ENCODE peak calls at places on chromosomes 3 and 15, in six cellular contexts. O is K562, N is HCT116, B is SK-N-SH, F is HepG2, Y is H1. X is an unnamed sample.

GRCh38 chr3:172034786-172035685 is 4.3 kb upstream of the FNDC3B start:
- DNase-seq in O (peak; percentile 47), N (peak; percentile 37), B (peak; percentile 31), F (no peak), Y (peak; percentile 58), X (peak; percentile 57)

GRCh38 chr3:16810593-16811367 is 74.0 kb upstream of the PLCL2 start:
- DNase-seq in O (no peak), N (no peak), B (no peak), F (no peak), Y (no peak), X (no peak)

GRCh38 chr15:61415617-61416120 is 186.6 kb upstream of the RORA start:
- DNase-seq in O (no peak), N (no peak), B (no peak), F (no peak), Y (no peak), X (no peak)

GRCh38 chr3:65829228-65829627 is 209.5 kb downstream of the MAGI1 start:
- DNase-seq in O (no peak), N (no peak), B (no peak), F (no peak), Y (no peak), X (no peak)

GRCh38 chr15:38283010-38283409 is 30.4 kb downstream of the SPRED1 start:
- DNase-seq in O (no peak), N (no peak), B (no peak), F (no peak), Y (no peak), X (no peak)

GRCh38 chr15:66229790-66230460 is 23.6 kb downstream of the MEGF11 start:
- DNase-seq in O (no peak), N (no peak), B (no peak), F (no peak), Y (no peak), X (no peak)

GRCh38 chr3:123138819-123139517 is 62.8 kb upstream of the SEC22A start:
- DNase-seq in O (no peak), N (no peak), B (peak; percentile 78), F (no peak), Y (no peak), X (no peak)

GRCh38 chr3:187736418-187736871 is 8.8 kb downstream of the BCL6 start:
- DNase-seq in O (peak; percentile 13), N (no peak), B (no peak), F (no peak), Y (no peak), X (no peak)

GRCh38 chr3:33787328-33788009 is 11.0 kb upstream of the PDCD6IP start:
- DNase-seq in O (peak; percentile 77), N (peak; percentile 60), B (peak; percentile 64), F (peak; percentile 65), Y (peak; percentile 72), X (peak; percentile 80)

GRCh38 chr15:34442891-34443290 is 5.3 kb upstream of the GOLGA8A start:
- DNase-seq in O (no peak), N (no peak), B (no peak), F (no peak), Y (no peak), X (no peak)

GRCh38 chr3:54954019-54954418 is 26.2 kb upstream of the LRTM1 start:
- DNase-seq in O (no peak), N (no peak), B (peak; percentile 13), F (no peak), Y (no peak), X (no peak)

GRCh38 chr3:4425707-4426106 is 41.4 kb downstream of the SUMF1 start:
- DNase-seq in O (no peak), N (no peak), B (no peak), F (no peak), Y (no peak), X (no peak)

GRCh38 chr3:69330891-69331400 is 54.9 kb downstream of the FRMD4B start:
- DNase-seq in O (no peak), N (no peak), B (no peak), F (no peak), Y (no peak), X (no peak)

GRCh38 chr3:182393151-182393550 is 400.2 kb upstream of the ATP11B start:
- DNase-seq in O (no peak), N (no peak), B (no peak), F (no peak), Y (no peak), X (no peak)

GRCh38 chr3:48548731-48549705 is 7.6 kb downstream of the PFKFB4 start:
- DNase-seq in O (peak; percentile 65), N (peak; percentile 54), B (peak; percentile 86), F (peak; percentile 67), Y (peak; percentile 95), X (peak; percentile 28)

GRCh38 chr15:72835289-72835890 is 51.8 kb upstream of the ADPGK start:
- DNase-seq in O (no peak), N (peak; percentile 13), B (no peak), F (peak; percentile 4), Y (peak; percentile 59), X (peak; percentile 24)

GRCh38 chr15:71629761-71630499 is 180.4 kb upstream of the NR2E3 start:
- DNase-seq in O (no peak), N (no peak), B (peak; percentile 9), F (no peak), Y (no peak), X (no peak)

GRCh38 chr3:69861556-69861955 is 122.3 kb downstream of the MITF start:
- DNase-seq in O (no peak), N (no peak), B (no peak), F (no peak), Y (no peak), X (no peak)

GRCh38 chr3:120442975-120443517 is 7.7 kb downstream of the FSTL1 start:
- DNase-seq in O (peak; percentile 8), N (no peak), B (no peak), F (no peak), Y (no peak), X (no peak)

GRCh38 chr3:149646181-149646766 is 11.6 kb downstream of the WWTR1 start:
- DNase-seq in O (peak; percentile 63), N (peak; percentile 47), B (no peak), F (no peak), Y (no peak), X (no peak)

GRCh38 chr15:101795455-101795854 is 7.9 kb upstream of the OR4F6 start:
- DNase-seq in O (no peak), N (no peak), B (no peak), F (no peak), Y (no peak), X (no peak)

GRCh38 chr3:158105710-158106438 is at the start of gene SHOX2:
- DNase-seq in O (peak; percentile 64), N (no peak), B (no peak), F (no peak), Y (no peak), X (no peak)

GRCh38 chr3:134315286-134316106 is 58.8 kb downstream of the AMOTL2 start:
- DNase-seq in O (no peak), N (no peak), B (no peak), F (no peak), Y (peak; percentile 52), X (no peak)

GRCh38 chr3:34856577-34856976 is 782.7 kb upstream of the ARPP21 start:
- DNase-seq in O (no peak), N (no peak), B (no peak), F (no peak), Y (no peak), X (no peak)

GRCh38 chr3:52055537-52056351 is 627 bp downstream of the DUSP7 start:
- DNase-seq in O (peak; percentile 18), N (no peak), B (peak; percentile 72), F (peak; percentile 40), Y (peak; percentile 77), X (peak; percentile 58)

GRCh38 chr3:88263417-88264116 is 113.8 kb downstream of the C3orf38 start:
- DNase-seq in O (no peak), N (no peak), B (no peak), F (no peak), Y (no peak), X (no peak)

GRCh38 chr3:142566096-142566495 is 12.4 kb downstream of the ATR start:
- DNase-seq in O (no peak), N (no peak), B (no peak), F (no peak), Y (no peak), X (no peak)

GRCh38 chr3:138125548-138126221 is 6.5 kb downstream of the A4GNT start:
- DNase-seq in O (no peak), N (no peak), B (peak; percentile 70), F (no peak), Y (no peak), X (no peak)

GRCh38 chr3:181629029-181629428 is 82.7 kb upstream of the SOX2 start:
- DNase-seq in O (no peak), N (no peak), B (no peak), F (no peak), Y (no peak), X (no peak)

DNA sequence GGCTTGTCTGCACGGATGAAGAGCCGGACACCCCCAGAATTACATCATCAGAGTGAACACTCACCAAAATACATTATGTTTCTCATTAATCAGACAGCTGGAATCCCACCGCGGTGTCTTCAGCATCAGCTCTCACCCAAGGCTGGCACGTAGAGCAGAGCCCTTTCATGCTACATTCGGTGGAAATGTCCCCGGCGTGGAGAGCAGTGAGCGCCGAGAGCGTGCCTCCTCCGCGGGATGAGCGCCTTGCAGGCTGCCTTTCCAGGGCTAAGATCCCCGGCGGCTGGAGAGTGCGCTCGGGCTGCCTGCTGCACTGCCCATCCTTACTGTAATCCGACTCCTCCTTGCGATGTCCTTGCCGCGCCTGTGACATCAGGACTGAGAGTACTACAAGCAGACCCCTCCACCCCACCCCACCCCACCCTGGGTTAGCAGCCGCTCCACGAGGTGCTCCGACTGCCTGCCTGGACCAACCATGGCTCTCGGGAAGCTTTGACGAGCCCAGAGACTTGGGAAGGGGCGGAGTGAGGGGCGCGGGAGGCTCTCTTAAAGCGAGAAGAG is at the start of gene ZNF385D:
- DNase-seq in O (no peak), N (no peak), B (peak; percentile 63), F (no peak), Y (peak; percentile 80), X (no peak)
- TF ChIP-seq JUND in O (no peak), N (no peak), B (no peak), F (no peak), Y (no peak), X (no peak)

GRCh38 chr3:10284496-10284895 is 8.3 kb downstream of the GHRL start:
- DNase-seq in O (no peak), N (no peak), B (no peak), F (no peak), Y (no peak), X (no peak)
- TF ChIP-seq JUND in O (no peak), N (no peak), B (no peak), F (no peak), Y (no peak), X (no peak)

DNA sequence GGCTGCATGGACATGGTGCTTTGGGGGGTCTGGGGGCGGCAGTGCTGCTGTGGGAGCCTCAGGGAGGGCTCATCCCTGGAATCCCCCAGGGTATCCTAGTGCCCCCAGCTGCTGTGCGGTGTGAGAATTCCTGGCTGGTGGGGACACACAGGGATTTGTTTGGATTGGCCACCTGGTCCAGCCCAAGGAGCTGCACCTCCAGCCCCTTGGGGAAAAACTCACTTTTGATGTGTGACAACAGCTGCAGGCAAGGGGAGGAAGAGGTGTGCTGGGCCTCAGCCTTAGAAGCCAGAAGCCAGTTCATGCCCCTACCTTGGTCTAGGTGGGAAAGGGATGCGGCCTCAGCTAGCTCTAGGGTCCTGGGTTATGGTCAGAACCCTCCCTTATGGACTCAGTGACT is 8.4 kb upstream of the COMMD4 start:
- DNase-seq in O (no peak), N (no peak), B (no peak), F (no peak), Y (no peak), X (no peak)
- TF ChIP-seq JUND in O (no peak), N (no peak), B (no peak), F (no peak), Y (no peak), X (no peak)

GRCh38 chr15:45129651-45130129 is at the start of the genes DUOX1 and DUOXA1:
- DNase-seq in O (no peak), N (peak; percentile 16), B (no peak), F (no peak), Y (peak; percentile 79), X (no peak)
- TF ChIP-seq JUND in O (no peak), N (no peak), B (no peak), F (no peak), Y (no peak), X (no peak)

X was measured in T47D.